ENCODE peak calls at places on chromosomes 12 and 14, in five cellular contexts. T is AG09309, Z is IMR-90, Q is heart right ventricle, C is foreskin fibroblast. S is an unnamed sample.

GRCh38 chr12:100827901-100828520 is 33.4 kb downstream of the ANO4 start:
- DNase-seq in T (peak), Z (peak), Q (no peak), C (peak), S (no peak)

GRCh38 chr14:69880051-69880487 is 853 bp downstream of the SMOC1 start:
- DNase-seq in T (no peak), Z (peak), Q (no peak), C (no peak), S (no peak)

GRCh38 chr14:51490205-51490604 is 161.5 kb upstream of the FRMD6 start:
- DNase-seq in T (peak), Z (peak), Q (no peak), C (peak), S (no peak)

GRCh38 chr14:76701981-76702380 is 59.3 kb upstream of the VASH1 start:
- DNase-seq in T (no peak), Z (no peak), Q (peak), C (no peak), S (no peak)

GRCh38 chr12:3086729-3087323 is 9.6 kb downstream of the TSPAN9 start:
- DNase-seq in T (no peak), Z (no peak), Q (no peak), C (no peak), S (no peak)

GRCh38 chr14:50038398-50039119 is 77.8 kb downstream of the VCPKMT start:
- DNase-seq in T (peak), Z (peak), Q (no peak), C (peak), S (no peak)

GRCh38 chr12:4448376-4448775 is 2.8 kb upstream of the FGF6 start:
- DNase-seq in T (no peak), Z (no peak), Q (no peak), C (no peak), S (no peak)

GRCh38 chr12:110649341-110649847 is 35.5 kb downstream of the TCTN1 start:
- DNase-seq in T (no peak), Z (no peak), Q (no peak), C (no peak), S (no peak)

GRCh38 chr12:131007031-131007793 is 53.5 kb downstream of the ADGRD1 start:
- DNase-seq in T (no peak), Z (no peak), Q (peak), C (no peak), S (no peak)

GRCh38 chr14:50040401-50040775 is 76.0 kb downstream of the VCPKMT start:
- DNase-seq in T (no peak), Z (peak), Q (no peak), C (no peak), S (no peak)

GRCh38 chr12:76083761-76084276 is 666 bp downstream of the NAP1L1 start:
- DNase-seq in T (no peak), Z (peak), Q (peak), C (peak), S (no peak)

GRCh38 chr12:124550123-124551089 is 17.0 kb downstream of the NCOR2 start:
- DNase-seq in T (no peak), Z (no peak), Q (no peak), C (no peak), S (no peak)

GRCh38 chr12:16350682-16351081 is 3.2 kb downstream of the MGST1 start:
- DNase-seq in T (peak), Z (peak), Q (no peak), C (peak), S (peak)

GRCh38 chr12:114692558-114693531 is 8.9 kb upstream of the TBX3 start:
- DNase-seq in T (no peak), Z (no peak), Q (no peak), C (no peak), S (no peak)

GRCh38 chr14:64971890-64972785 is at the start of gene RAB15:
- DNase-seq in T (no peak), Z (peak), Q (peak), C (peak), S (no peak)

GRCh38 chr14:64971452-64971889 is 665 bp downstream of the RAB15 start:
- DNase-seq in T (no peak), Z (no peak), Q (no peak), C (no peak), S (no peak)

GRCh38 chr14:64973026-64973442 is 898 bp upstream of the RAB15 start:
- DNase-seq in T (no peak), Z (no peak), Q (no peak), C (no peak), S (no peak)

GRCh38 chr14:64970041-64970440 is 2.1 kb downstream of the RAB15 start:
- DNase-seq in T (no peak), Z (no peak), Q (no peak), C (no peak), S (no peak)

GRCh38 chr14:64970776-64971451 is 1.2 kb downstream of the RAB15 start:
- DNase-seq in T (no peak), Z (peak), Q (no peak), C (no peak), S (no peak)
- TF ChIP-seq CTCF in T (no peak), Z (no peak), Q (no peak), C (no peak), S (no peak)

GRCh38 chr14:91835197-91835919 is 32.0 kb downstream of the TC2N start:
- DNase-seq in T (no peak), Z (no peak), Q (no peak), C (no peak), S (no peak)
- H3K4me3 ChIP-seq in T (no peak), Z (no peak), Q (peak), C (no peak), S (peak)

DNA sequence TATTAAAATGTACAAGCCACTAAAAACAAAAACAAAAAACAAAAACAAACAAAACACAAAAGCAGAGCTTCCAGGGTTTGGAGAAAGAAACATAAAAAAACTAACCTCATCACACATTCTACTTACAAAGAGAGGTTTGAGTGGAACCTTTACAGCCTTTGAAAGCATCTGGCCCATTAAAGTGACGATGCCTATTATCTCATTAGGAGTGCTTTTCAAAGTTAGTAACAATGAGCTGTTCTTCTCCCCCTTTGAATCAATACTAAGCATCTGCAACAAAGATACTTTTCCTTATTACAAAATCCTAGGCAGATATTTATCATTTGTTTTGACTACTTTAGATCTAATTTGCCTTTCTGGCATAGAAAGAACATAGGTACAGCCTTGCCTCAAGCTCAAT is 217.3 kb downstream of the PPM1H start:
- DNase-seq in T (no peak), Z (no peak), Q (no peak), C (no peak), S (no peak)
- TF ChIP-seq CTCF in T (no peak), Z (no peak), Q (no peak), C (no peak), S (no peak)

GRCh38 chr12:47801170-47801903 is 18.4 kb downstream of the HDAC7 start:
- DNase-seq in T (no peak), Z (no peak), Q (no peak), C (no peak), S (no peak)
- H3K4me3 ChIP-seq in T (no peak), Z (no peak), Q (peak), C (no peak), S (no peak)

GRCh38 chr12:20628388-20628787 is 66.7 kb upstream of the SLCO1C1 start:
- DNase-seq in T (no peak), Z (no peak), Q (no peak), C (no peak), S (no peak)

GRCh38 chr12:20627001-20627588 is 68.0 kb upstream of the SLCO1C1 start:
- DNase-seq in T (no peak), Z (no peak), Q (no peak), C (no peak), S (no peak)

GRCh38 chr12:20628999-20629398 is 66.1 kb upstream of the SLCO1C1 start:
- DNase-seq in T (no peak), Z (no peak), Q (no peak), C (no peak), S (no peak)

GRCh38 chr12:20625531-20625930 is 69.6 kb upstream of the SLCO1C1 start:
- DNase-seq in T (no peak), Z (no peak), Q (no peak), C (no peak), S (no peak)

DNA sequence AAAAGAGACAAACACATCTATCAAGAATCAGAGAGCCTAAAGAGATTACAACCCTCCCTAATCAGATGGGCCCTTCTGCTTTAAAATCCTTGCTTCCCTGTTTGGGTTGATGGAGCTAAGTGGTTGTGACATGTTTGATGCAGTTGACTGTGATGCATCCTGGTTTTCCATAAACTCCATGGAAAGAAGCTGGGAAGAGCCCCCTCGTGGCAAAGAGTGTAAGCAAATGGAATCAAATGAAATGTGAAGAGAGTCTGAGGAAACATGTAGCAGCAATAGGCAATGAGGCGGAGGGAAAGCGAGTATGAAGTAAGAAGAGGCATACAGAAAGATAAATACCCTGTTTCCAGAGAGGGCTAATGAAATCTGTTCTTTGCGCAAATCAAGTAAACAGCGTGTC is 70.4 kb upstream of the SLCO1C1 start:
- DNase-seq in T (no peak), Z (peak), Q (no peak), C (peak), S (no peak)
- TF ChIP-seq CTCF in T (peak), Z (peak), Q (peak), C (peak), S (peak)

DNA sequence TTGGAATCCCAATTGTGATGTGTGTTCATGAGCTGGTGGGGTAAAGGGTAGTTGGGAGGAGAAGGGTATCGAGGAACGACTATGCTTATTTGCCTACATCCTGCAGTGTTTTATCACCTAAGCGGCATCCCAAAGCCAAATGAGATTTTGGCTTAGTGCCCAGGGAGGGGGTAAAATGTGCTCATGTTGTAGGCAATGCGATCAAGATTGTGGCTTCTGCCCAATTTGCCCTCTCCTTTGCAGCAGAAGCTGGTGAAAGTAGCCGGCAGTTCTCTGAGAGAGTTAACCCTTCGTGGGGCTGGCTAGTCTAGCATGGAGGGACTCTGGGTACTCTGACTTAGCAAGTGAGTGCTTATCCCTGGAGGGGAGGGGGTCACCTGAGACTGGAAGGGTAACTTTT is 758 bp downstream of the RPH3A start:
- DNase-seq in T (no peak), Z (no peak), Q (no peak), C (no peak), S (no peak)
- H3K4me3 ChIP-seq in T (no peak), Z (no peak), Q (no peak), C (no peak), S (no peak)

GRCh38 chr12:47321436-47321835 is 241.7 kb upstream of the AMIGO2 start:
- DNase-seq in T (no peak), Z (no peak), Q (no peak), C (no peak), S (no peak)

GRCh38 chr12:47318963-47319362 is 239.2 kb upstream of the AMIGO2 start:
- DNase-seq in T (no peak), Z (no peak), Q (no peak), C (no peak), S (no peak)

GRCh38 chr12:47316609-47317049 is 236.9 kb upstream of the AMIGO2 start:
- DNase-seq in T (no peak), Z (no peak), Q (no peak), C (no peak), S (no peak)

GRCh38 chr12:47319746-47320145 is 240.0 kb upstream of the AMIGO2 start:
- DNase-seq in T (no peak), Z (no peak), Q (no peak), C (no peak), S (no peak)

GRCh38 chr12:47317182-47317915 is 237.6 kb upstream of the AMIGO2 start:
- DNase-seq in T (no peak), Z (no peak), Q (no peak), C (no peak), S (no peak)
- TF ChIP-seq CTCF in T (no peak), Z (no peak), Q (no peak), C (no peak), S (no peak)